ENCODE peak calls at places on chromosomes 6 and 20, in four cellular contexts. L, Q, Y and F are unnamed samples.

GRCh38 chr6:28357036-28357435 is 7.3 kb downstream of the ZKSCAN3 start:
- DNase-seq in L (no peak), Q (no peak), Y (no peak), F (no peak)

GRCh38 chr6:94254689-94255088 is 835.3 kb upstream of the EPHA7 start:
- DNase-seq in L (no peak), Q (no peak), Y (no peak), F (no peak)

GRCh38 chr6:150409576-150410066 is 40.8 kb downstream of the IYD start:
- DNase-seq in L (peak; percentile 68), Q (peak; percentile 17), Y (no peak), F (no peak)

GRCh38 chr20:64116541-64117423 is 9.4 kb upstream of the NPBWR2 start:
- DNase-seq in L (no peak), Q (no peak), Y (no peak), F (no peak)

GRCh38 chr6:136323431-136324112 is 33.9 kb upstream of the BCLAF1 start:
- DNase-seq in L (no peak), Q (no peak), Y (no peak), F (no peak)

GRCh38 chr20:41538810-41539596 is 79.2 kb downstream of the CHD6 start:
- DNase-seq in L (no peak), Q (no peak), Y (no peak), F (no peak)

GRCh38 chr6:144515761-144516160 is 230.6 kb downstream of the UTRN start:
- DNase-seq in L (no peak), Q (no peak), Y (no peak), F (no peak)

GRCh38 chr6:62775427-62776022 is 435.7 kb upstream of the FKBP1C start:
- DNase-seq in L (no peak), Q (peak; percentile 18), Y (no peak), F (no peak)

GRCh38 chr6:30206799-30207618 is 6.2 kb downstream of the TRIM26 start:
- DNase-seq in L (no peak), Q (no peak), Y (no peak), F (no peak)

GRCh38 chr6:143027058-143027457 is 33.6 kb upstream of the AIG1 start:
- DNase-seq in L (peak; percentile 23), Q (peak; percentile 27), Y (peak; percentile 22), F (peak; percentile 28)

GRCh38 chr20:36154696-36155628 is at the start of gene EPB41L1:
- DNase-seq in L (peak; percentile 20), Q (no peak), Y (no peak), F (no peak)

GRCh38 chr20:53943522-53944291 is 126.7 kb downstream of the BCAS1 start:
- DNase-seq in L (no peak), Q (no peak), Y (no peak), F (peak; percentile 34)

GRCh38 chr6:7528565-7528964 is 12.9 kb upstream of the DSP start:
- DNase-seq in L (no peak), Q (no peak), Y (no peak), F (no peak)

GRCh38 chr20:23235173-23236027 is 115.2 kb upstream of the NXT1 start:
- DNase-seq in L (peak; percentile 76), Q (peak; percentile 13), Y (no peak), F (no peak)

GRCh38 chr6:42889815-42890214 is 10.4 kb downstream of the RPL7L1 start:
- DNase-seq in L (no peak), Q (peak; percentile 33), Y (no peak), F (no peak)

GRCh38 chr6:90537027-90537426 is 49.8 kb downstream of the MAP3K7 start:
- DNase-seq in L (no peak), Q (no peak), Y (no peak), F (no peak)

GRCh38 chr20:63693079-63693974 is 3.1 kb upstream of the TNFRSF6B start:
- DNase-seq in L (no peak), Q (no peak), Y (no peak), F (no peak)

GRCh38 chr20:48298851-48299484 is 513.7 kb upstream of the SULF2 start:
- DNase-seq in L (peak; percentile 46), Q (no peak), Y (no peak), F (no peak)

GRCh38 chr6:27332692-27333641 is 20.9 kb upstream of the POM121L2 start:
- DNase-seq in L (no peak), Q (no peak), Y (peak; percentile 14), F (peak; percentile 59)

DNA sequence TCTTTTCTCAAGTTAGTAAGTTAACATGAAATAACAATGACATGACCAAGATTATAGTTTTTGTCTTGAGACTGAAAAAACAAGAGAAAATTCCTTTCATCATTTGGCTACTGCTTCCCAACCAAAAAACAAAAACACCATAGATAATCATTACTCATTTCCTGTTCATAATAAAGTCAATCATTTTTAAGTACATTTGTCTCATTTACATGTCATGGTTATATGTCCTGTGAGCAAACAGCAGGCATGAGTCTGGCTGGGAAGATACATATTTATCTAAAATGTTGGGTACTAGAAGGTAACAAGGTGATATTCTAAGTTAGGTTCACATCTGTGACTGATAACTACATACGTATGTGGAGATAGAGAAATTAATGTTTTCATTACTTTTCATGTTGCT is 180.5 kb downstream of the ISM1 start:
- DNase-seq in L (no peak), Q (no peak), Y (no peak), F (no peak)
- H3K4me3 ChIP-seq in L (no peak overlapping the region), Q (no peak overlapping the region), Y (no peak overlapping the region), F (no peak overlapping the region)

GRCh38 chr6:14077193-14077853 is 40.2 kb upstream of the CD83 start:
- DNase-seq in L (no peak), Q (no peak), Y (no peak), F (no peak)
- H3K4me1 ChIP-seq in L (peaks cover 3% of the 10 kb centered on the region), Q (no peaks in the 10 kb centered on the region), Y (peaks cover 10% of the 10 kb centered on the region), F (peaks cover 17% of the 10 kb centered on the region)

GRCh38 chr20:61422636-61423425 is 170.8 kb downstream of the CDH4 start:
- DNase-seq in L (no peak), Q (no peak), Y (no peak), F (no peak)

GRCh38 chr20:61424011-61424627 is 172.1 kb downstream of the CDH4 start:
- DNase-seq in L (no peak), Q (no peak), Y (no peak), F (no peak)

GRCh38 chr20:61429458-61430227 is 177.6 kb downstream of the CDH4 start:
- DNase-seq in L (no peak), Q (no peak), Y (no peak), F (no peak)

GRCh38 chr20:61424628-61425420 is 172.8 kb downstream of the CDH4 start:
- DNase-seq in L (no peak), Q (no peak), Y (no peak), F (no peak)

GRCh38 chr20:61426361-61426760 is 174.3 kb downstream of the CDH4 start:
- DNase-seq in L (no peak), Q (no peak), Y (no peak), F (no peak)
- H3K4me3 ChIP-seq in L (no peak overlapping the region), Q (no peak overlapping the region), Y (no peak overlapping the region), F (no peak overlapping the region)

DNA sequence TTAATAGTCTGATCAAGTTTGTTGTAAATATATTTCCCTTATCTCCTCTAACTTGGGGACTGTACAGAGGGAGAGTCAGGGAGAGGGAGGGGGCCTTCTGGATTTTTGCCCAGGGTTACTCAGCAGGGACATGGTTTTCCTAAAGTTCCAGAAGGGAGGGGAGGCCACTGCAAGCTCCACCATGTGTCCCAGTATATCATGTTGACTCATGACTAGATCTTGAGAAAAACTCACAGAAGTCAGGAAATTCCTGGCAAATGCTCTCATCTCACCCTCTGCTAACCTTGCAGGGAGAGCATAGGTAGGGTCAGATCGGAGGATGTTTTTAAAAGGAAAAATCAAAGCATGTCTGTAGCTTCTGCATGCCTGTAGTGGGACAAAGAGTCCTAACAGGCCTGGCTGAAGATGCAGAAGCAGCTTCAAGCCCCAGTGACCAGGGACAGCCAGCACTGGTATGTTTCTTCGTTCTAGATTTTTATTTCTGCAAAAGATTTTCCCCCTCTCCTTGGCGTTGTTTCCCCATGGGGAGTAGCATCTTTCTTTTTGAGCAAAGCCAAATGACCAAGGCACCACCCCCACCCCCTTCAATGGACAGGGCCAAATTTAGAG is 272.9 kb upstream of the SUPT3H start:
- DNase-seq in L (no peak), Q (no peak), Y (no peak), F (no peak)
- H3K4me1 ChIP-seq in L (no peaks in the 10 kb centered on the region), Q (no peaks in the 10 kb centered on the region), Y (peaks cover 6% of the 10 kb centered on the region), F (no peaks in the 10 kb centered on the region)

DNA sequence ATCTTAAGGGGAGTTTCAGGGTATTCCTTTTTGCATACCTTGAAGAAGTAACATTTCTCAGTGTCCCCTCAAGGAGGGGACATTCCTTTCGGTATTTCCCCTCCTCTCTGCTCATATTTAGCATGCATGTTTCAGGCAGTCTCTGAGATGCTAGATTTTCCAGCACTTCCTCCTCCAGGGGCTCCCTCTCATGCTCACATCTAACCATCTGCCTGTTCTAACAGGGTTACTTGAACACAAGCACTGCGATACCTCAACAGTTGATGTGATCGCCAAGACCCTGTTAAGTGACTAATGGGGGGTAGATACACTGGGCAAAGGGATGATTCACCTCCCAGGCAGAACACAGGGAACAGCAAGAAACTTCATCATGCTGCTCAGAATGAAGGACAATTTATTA is 12.9 kb upstream of the MCM3 start:
- DNase-seq in L (no peak), Q (no peak), Y (no peak), F (no peak)
- H3K4me3 ChIP-seq in L (no peak overlapping the region), Q (no peak overlapping the region), Y (no peak overlapping the region), F (no peak overlapping the region)

DNA sequence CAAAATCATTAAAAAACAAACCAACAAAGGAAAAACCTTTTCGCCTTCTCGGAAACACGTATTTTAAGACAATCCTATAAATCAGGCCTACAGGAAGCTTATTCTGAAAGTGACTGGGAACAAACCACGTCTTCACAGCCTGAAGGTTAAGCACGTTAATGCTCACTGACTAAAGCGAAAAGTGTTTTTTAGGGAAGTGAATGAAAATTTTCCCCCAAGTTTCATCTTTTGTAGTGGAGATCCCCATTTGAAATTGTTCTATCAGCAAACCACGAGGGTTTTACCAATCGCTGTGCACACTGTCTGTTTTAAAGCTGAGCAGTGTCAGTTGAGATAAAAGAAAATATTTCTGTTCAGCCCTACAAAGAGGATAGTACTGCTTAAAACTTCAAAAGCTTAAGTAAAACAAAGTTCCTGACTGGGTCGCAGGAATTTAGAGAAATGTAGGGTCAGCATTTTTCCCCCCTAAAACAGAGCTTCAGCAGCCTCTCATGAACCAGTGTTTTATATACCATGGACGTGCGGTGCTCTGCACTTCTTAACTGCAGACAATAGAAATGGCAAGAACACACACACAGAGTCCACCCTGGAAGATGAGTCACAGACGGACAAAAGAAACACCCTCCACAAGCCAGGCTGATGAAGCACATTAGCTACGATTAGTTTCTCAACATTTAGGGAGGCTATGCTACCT is 34.9 kb downstream of the SLC22A23 start:
- DNase-seq in L (no peak), Q (no peak), Y (no peak), F (no peak)
- H3K4me1 ChIP-seq in L (peaks cover 4% of the 10 kb centered on the region), Q (no peaks in the 10 kb centered on the region), Y (no peaks in the 10 kb centered on the region), F (no peaks in the 10 kb centered on the region)

DNA sequence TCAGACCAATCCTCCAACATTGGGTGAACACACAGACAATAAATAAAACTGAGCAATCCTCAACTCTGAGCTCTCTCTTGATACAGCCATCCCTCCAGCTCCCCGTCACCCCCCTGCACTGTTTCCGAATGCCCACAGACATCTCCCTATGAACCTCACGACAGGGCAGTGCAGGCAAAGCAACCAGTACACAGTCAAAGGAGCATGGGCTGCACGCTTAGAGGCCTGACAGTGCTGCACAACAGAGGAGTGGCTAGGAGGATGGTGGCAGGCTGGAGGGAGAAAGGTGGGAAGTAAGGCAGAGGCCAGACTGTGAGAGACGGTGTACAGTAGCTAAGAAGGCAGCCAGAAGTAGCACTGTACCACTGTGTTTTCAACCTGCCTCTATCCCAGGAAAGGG is 24.0 kb downstream of the FYN start:
- DNase-seq in L (no peak), Q (no peak), Y (no peak), F (no peak)
- H3K4me3 ChIP-seq in L (no peak overlapping the region), Q (no peak overlapping the region), Y (no peak overlapping the region), F (no peak overlapping the region)

GRCh38 chr20:5150226-5151076 is 23.6 kb downstream of the CDS2 start:
- DNase-seq in L (no peak), Q (no peak), Y (no peak), F (no peak)
- H3K4me1 ChIP-seq in L (peaks cover 96% of the 10 kb centered on the region), Q (peaks cover 59% of the 10 kb centered on the region), Y (peaks cover 20% of the 10 kb centered on the region), F (peaks cover 39% of the 10 kb centered on the region)